ENCODE peak calls at places on chromosome 3, in ten cellular contexts. W, N, I, C, U, Q, K, D, T and P are unnamed samples.

GRCh38 chr3:154616298-154616697 is 186.3 kb upstream of the GPR149 start:
- DNase-seq in W (no peak), N (no peak), I (no peak), C (no peak), U (no peak), Q (no peak), K (no peak), D (no peak), T (no peak), P (no peak)

GRCh38 chr3:42292009-42292408 is 26.0 kb upstream of the CCK start:
- DNase-seq in W (no peak), N (no peak), I (no peak), C (no peak), U (no peak), Q (no peak), K (no peak), D (no peak), T (no peak), P (no peak)

GRCh38 chr3:175988401-175988800 is 1129.3 kb downstream of the NAALADL2 start:
- DNase-seq in W (no peak), N (no peak), I (no peak), C (no peak), U (no peak), Q (no peak), K (no peak), D (no peak), T (no peak), P (no peak)

GRCh38 chr3:17500618-17501017 is 241.8 kb downstream of the TBC1D5 start:
- DNase-seq in W (peak), N (no peak), I (no peak), C (no peak), U (peak), Q (no peak), K (no peak), D (no peak), T (no peak), P (no peak)

GRCh38 chr3:170355738-170356595 is 1.5 kb upstream of the SKIL start:
- DNase-seq in W (no peak), N (peak), I (peak), C (peak), U (no peak), Q (peak), K (peak), D (peak), T (peak), P (no peak)

GRCh38 chr3:58375209-58375608 is 42.5 kb downstream of the PXK start:
- DNase-seq in W (no peak), N (no peak), I (no peak), C (no peak), U (no peak), Q (no peak), K (no peak), D (no peak), T (no peak), P (no peak)

GRCh38 chr3:8657804-8658311 is 13.3 kb upstream of the SSUH2 start:
- DNase-seq in W (no peak), N (no peak), I (no peak), C (no peak), U (no peak), Q (no peak), K (no peak), D (no peak), T (no peak), P (no peak)

GRCh38 chr3:101962055-101962454 is 112.7 kb downstream of the NFKBIZ start:
- DNase-seq in W (no peak), N (no peak), I (no peak), C (no peak), U (no peak), Q (no peak), K (no peak), D (no peak), T (no peak), P (no peak)

GRCh38 chr3:106610362-106610997 is 741.7 kb upstream of the CBLB start:
- DNase-seq in W (no peak), N (peak), I (no peak), C (no peak), U (peak), Q (no peak), K (peak), D (no peak), T (no peak), P (no peak)

DNA sequence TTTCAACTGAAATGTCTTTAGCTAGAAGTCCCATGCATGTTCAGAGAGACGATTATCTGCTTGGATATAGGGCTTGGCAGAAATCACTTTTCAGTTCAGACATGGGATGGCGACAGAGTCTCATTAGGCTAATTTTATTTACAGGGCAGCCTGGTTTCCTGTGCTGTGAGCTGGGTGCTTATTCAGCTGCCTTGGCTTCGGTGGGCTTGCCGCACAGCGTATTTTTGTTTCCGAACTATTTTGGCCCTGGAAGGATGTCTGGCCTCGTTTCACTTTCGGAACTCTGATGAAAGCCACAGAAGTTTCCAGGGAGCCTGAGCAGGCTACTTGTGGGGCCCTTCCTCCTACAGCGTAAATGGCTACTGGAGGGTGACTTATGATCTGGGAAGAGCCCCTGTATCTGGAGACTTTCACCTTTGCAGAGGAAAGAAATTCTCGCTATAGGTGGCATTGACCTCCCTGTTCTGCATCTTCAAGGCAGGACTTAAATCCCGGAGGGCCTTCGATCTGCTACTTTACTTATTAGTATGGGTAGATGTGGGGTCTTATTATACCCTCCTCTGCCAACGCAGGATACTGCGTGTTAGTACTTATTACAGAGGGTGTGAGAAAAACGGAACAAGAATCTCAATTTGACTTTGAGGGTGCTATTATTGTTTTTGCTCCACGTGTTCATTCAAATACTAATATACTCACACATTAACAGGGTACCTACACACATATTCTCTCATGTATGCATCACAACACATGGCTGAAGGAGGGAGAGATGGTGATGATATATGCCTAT is 364.0 kb upstream of the RBMS3 start:
- DNase-seq in W (no peak), N (peak), I (peak), C (peak), U (peak), Q (peak), K (peak), D (no peak), T (peak), P (peak)
- TF ChIP-seq CTCF in W (peak), N (peak), I (peak), C (peak), U (peak), Q (peak), K (peak), D (no peak), T (peak), P (peak)

GRCh38 chr3:130243808-130244207 is 101.7 kb upstream of the COL6A5 start:
- DNase-seq in W (no peak), N (no peak), I (no peak), C (no peak), U (no peak), Q (no peak), K (no peak), D (no peak), T (no peak), P (no peak)

DNA sequence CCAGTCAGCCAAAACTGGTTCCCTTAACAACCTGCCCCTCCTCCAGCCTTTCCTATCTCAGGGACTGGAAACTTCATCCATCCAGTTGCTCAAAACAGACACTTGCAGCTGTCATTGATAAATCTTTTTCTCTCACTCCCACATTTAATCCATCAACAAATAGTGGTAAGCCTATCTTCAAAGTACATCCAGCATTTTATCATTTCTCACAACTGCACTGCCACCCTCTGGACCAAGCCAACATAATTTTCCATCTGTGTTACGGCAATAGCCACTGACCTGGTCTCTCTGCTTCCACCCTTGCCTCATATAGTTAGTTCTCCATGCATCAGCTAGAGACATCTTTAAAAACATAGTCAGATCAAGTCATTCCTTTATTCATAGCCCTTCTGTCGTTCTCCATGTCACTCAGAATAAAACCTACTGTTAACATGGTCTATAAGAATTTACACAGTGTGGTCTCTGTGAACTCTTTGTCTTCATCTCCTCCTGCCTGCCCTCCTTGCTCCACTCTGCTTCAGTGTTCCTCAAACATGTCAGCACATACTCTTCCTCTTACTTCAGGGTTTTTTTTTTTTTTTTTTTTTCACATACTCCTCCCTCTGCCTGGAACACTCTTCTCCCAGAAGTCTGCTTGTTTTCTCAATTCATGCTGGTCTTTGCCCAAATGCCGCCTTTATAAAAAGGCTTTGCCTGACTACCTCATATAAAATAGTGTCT is 102.5 kb upstream of the COL6A5 start:
- DNase-seq in W (no peak), N (peak), I (no peak), C (peak), U (peak), Q (no peak), K (peak), D (no peak), T (no peak), P (no peak)
- TF ChIP-seq CTCF in W (no peak), N (peak), I (no peak), C (peak), U (no peak), Q (peak), K (peak), D (no peak), T (peak), P (no peak)

GRCh38 chr3:71876706-71877105 is 91.8 kb upstream of the PROK2 start:
- DNase-seq in W (no peak), N (no peak), I (no peak), C (no peak), U (no peak), Q (no peak), K (no peak), D (no peak), T (no peak), P (peak)

GRCh38 chr3:71881732-71882131 is 96.8 kb upstream of the PROK2 start:
- DNase-seq in W (no peak), N (no peak), I (no peak), C (no peak), U (no peak), Q (no peak), K (no peak), D (no peak), T (no peak), P (no peak)

GRCh38 chr3:71876135-71876534 is 91.2 kb upstream of the PROK2 start:
- DNase-seq in W (no peak), N (no peak), I (no peak), C (no peak), U (no peak), Q (no peak), K (no peak), D (no peak), T (no peak), P (peak)

GRCh38 chr3:71881041-71881440 is 96.1 kb upstream of the PROK2 start:
- DNase-seq in W (no peak), N (no peak), I (no peak), C (no peak), U (no peak), Q (no peak), K (no peak), D (no peak), T (no peak), P (no peak)

GRCh38 chr3:71879089-71879488 is 94.1 kb upstream of the PROK2 start:
- DNase-seq in W (no peak), N (no peak), I (no peak), C (peak), U (no peak), Q (no peak), K (no peak), D (no peak), T (no peak), P (peak)
- TF ChIP-seq CTCF in W (no peak), N (no peak), I (no peak), C (peak), U (no peak), Q (no peak), K (no peak), D (no peak), T (no peak), P (peak)

DNA sequence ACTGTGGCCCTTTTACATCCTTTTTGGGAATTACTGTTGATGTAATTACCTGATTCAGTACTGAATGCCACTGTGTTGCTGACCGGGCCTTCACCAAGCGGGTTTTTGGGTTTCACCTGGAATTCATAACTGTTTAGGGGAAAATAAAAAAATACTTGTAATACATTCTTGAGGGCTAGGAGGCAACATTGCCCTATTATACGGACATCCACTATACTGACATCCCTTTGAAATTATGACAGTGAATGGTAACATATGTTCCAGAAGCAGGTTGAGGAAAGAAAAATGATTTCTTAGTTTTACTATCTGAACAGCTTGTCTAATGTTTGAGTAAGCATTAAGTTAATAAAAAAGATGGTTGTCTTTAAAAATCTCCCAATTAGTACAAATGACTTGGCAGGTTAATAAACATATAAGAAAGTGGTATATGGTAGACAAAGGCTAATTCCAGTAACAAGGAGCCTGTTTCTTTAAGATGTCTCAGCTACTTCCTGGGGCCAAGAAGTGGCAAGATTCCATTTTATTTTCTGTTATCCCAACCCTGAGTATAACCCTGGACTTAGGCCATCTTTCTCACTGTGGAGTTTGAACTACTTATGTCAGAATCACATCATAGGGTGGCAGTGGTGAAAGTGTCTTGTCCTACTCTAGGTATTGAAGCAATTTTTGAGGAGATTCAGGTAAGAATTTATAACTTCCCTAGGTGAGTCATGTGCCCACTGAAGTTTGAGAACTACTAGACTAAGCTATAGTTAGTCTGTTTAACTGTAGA is 45.5 kb downstream of the TFG start:
- DNase-seq in W (no peak), N (no peak), I (no peak), C (no peak), U (no peak), Q (no peak), K (peak), D (no peak), T (no peak), P (no peak)
- TF ChIP-seq CTCF in W (no peak), N (peak), I (no peak), C (no peak), U (no peak), Q (no peak), K (peak), D (no peak), T (no peak), P (peak)

DNA sequence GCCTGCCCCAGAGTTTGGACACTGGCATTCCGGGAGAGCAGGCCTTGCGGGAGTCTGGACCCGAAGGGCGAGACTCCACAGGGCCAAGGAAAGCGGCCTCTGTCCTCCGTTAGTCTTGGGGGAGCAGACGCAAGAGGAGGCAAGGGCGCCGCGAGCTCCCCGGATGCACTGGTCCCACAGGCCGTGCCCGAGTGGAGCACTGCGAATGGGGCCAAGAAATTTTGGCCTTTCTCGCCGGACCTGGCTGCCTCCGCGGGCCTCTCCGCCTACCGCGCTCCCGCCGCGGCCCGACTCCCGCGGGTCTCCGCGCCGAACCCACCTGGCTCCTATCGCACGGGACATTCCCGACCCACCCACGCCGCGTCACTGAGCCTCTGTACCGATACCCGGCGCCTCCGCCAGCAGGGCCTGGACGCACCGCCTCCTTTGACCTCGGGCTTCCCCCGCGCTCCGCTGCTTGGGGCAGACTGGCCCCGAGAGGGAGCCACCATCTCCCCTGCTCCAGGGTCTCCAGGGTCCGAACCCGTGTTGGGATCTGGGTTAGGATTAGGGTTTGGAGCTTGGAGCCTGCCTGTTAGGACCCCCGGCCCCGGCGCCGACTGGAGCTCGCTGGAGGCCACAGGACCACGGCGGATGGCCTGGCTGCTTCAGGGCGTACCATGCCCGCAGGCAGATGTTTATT is 11.8 kb downstream of the SHOX2 start:
- DNase-seq in W (no peak), N (peak), I (no peak), C (peak), U (no peak), Q (no peak), K (no peak), D (no peak), T (no peak), P (no peak)
- TF ChIP-seq CTCF in W (peak), N (peak), I (no peak), C (peak), U (no peak), Q (no peak), K (no peak), D (no peak), T (no peak), P (no peak)

DNA sequence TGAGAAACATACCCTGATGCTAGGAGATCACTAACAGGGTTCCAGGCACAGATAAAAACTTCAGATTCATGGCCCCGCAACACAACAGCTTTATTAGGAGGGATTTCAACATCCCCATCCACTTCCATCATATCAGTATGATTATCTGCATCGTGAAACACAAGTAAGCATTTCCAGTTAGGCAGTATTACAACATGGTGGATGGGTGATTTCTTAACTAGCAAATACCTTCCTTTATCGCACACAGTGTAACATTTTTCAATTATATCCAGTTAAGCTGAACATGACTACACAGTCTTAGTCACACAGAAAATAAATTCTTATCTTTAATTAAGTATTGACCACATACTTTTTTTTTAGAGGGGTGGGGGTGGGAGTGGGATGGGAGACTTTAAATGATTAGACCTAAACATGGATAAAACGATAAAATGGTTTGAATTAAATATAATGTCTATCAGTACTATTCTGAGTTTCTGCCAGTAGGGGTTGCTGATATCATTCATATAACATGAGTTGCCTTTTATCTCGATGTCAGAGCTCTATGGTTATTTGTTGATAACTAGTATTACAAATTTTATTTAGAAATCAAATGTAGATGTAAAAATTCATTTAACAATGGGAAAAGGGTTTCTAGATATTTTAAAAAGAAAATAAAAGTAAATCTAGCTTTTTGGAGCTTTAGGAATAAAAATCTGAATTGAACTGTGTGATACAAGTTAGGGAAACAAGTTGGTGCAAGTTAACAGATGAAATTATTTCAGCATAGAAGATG is 146.6 kb downstream of the TBL1XR1 start:
- DNase-seq in W (no peak), N (peak), I (no peak), C (peak), U (peak), Q (no peak), K (peak), D (no peak), T (no peak), P (no peak)
- TF ChIP-seq CTCF in W (peak), N (peak), I (peak), C (peak), U (peak), Q (peak), K (peak), D (peak), T (peak), P (peak)

DNA sequence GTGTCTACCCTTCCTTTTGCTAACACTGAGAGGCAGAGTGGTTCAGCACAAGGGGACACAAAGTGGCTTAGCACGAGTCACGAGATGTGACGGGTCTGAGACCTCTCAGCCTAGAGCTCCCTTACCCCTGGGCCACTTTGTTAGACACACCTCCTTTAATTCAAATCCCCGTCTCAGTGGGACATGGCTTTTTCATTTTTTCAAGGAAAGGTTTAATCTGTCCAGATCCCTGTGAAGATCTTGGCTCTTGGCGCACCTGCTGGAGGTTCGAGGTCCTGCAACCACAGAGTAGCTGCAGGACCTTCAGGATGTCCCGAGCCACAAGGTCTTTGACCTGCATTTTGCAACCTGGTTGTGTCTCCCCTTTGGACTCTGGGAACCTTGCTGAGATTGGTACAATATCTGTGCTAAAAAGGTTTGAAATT is 52.0 kb downstream of the LPP start:
- DNase-seq in W (no peak), N (peak), I (no peak), C (peak), U (no peak), Q (no peak), K (no peak), D (no peak), T (no peak), P (no peak)
- TF ChIP-seq CTCF in W (peak), N (peak), I (no peak), C (peak), U (no peak), Q (no peak), K (no peak), D (peak), T (no peak), P (peak)

GRCh38 chr3:64166584-64167155 is 58.6 kb downstream of the PRICKLE2 start:
- DNase-seq in W (no peak), N (no peak), I (no peak), C (peak), U (no peak), Q (no peak), K (no peak), D (no peak), T (no peak), P (no peak)
- TF ChIP-seq CTCF in W (no peak), N (peak), I (peak), C (peak), U (no peak), Q (no peak), K (peak), D (no peak), T (no peak), P (peak)